ENCODE peak calls at places on chromosomes 4 and X, in four cellular contexts. One of them, this sample, is unnamed.

GRCh38 chr4:121594796-121595526 is 101.8 kb downstream of the ANXA5 start:
- DNase-seq in K562: no peak
- DNase-seq in HepG2: no peak
- DNase-seq in GM12878: no peak
- DNase-seq in this sample: no peak

GRCh38 chr4:85243857-85244256 is 231.1 kb upstream of the ARHGAP24 start:
- DNase-seq in K562: no peak
- DNase-seq in HepG2: no peak
- DNase-seq in GM12878: no peak
- DNase-seq in this sample: no peak

GRCh38 chrX:110204986-110205385 is 112.9 kb downstream of the AMMECR1 start:
- DNase-seq in K562: no peak
- DNase-seq in HepG2: no peak
- DNase-seq in GM12878: no peak
- DNase-seq in this sample: no peak

GRCh38 chrX:71923516-71923915 is 12.9 kb downstream of the NHSL2 start:
- DNase-seq in K562: no peak
- DNase-seq in HepG2: no peak
- DNase-seq in GM12878: no peak
- DNase-seq in this sample: no peak

GRCh38 chrX:72305286-72306084 is at the start of gene CITED1:
- DNase-seq in K562: peak
- DNase-seq in HepG2: no peak
- DNase-seq in GM12878: no peak
- DNase-seq in this sample: peak

GRCh38 chrX:24423960-24424359 is 41.1 kb upstream of the PDK3 start:
- DNase-seq in K562: no peak
- DNase-seq in HepG2: peak
- DNase-seq in GM12878: no peak
- DNase-seq in this sample: no peak

GRCh38 chr4:172998527-172999469 is 169.8 kb upstream of the GALNT7 start:
- DNase-seq in K562: peak
- DNase-seq in HepG2: no peak
- DNase-seq in GM12878: no peak
- DNase-seq in this sample: no peak

GRCh38 chr4:14087459-14087858 is 459.9 kb upstream of the BOD1L1 start:
- DNase-seq in K562: no peak
- DNase-seq in HepG2: no peak
- DNase-seq in GM12878: peak
- DNase-seq in this sample: no peak

GRCh38 chr4:89712141-89712540 is 124.8 kb downstream of the SNCA start:
- DNase-seq in K562: no peak
- DNase-seq in HepG2: no peak
- DNase-seq in GM12878: no peak
- DNase-seq in this sample: no peak

GRCh38 chr4:26051278-26051677 is 137.3 kb downstream of the SMIM20 start:
- DNase-seq in K562: no peak
- DNase-seq in HepG2: no peak
- DNase-seq in GM12878: no peak
- DNase-seq in this sample: no peak

GRCh38 chrX:96721398-96721797 is 36.8 kb downstream of the DIAPH2 start:
- DNase-seq in K562: no peak
- DNase-seq in HepG2: peak
- DNase-seq in GM12878: peak
- DNase-seq in this sample: no peak

GRCh38 chrX:56788717-56789122 is 59.7 kb downstream of the NBDY start:
- DNase-seq in K562: peak
- DNase-seq in HepG2: peak
- DNase-seq in GM12878: no peak
- DNase-seq in this sample: no peak

GRCh38 chrX:100720301-100720700 is 11.6 kb downstream of the SYTL4 start:
- DNase-seq in K562: no peak
- DNase-seq in HepG2: no peak
- DNase-seq in GM12878: no peak
- DNase-seq in this sample: no peak

GRCh38 chr4:186144596-186145569 is 40.4 kb downstream of the FAM149A start:
- DNase-seq in K562: no peak
- DNase-seq in HepG2: no peak
- DNase-seq in GM12878: no peak
- DNase-seq in this sample: peak

GRCh38 chr4:82415922-82416365 is 14.3 kb downstream of the HNRNPDL start:
- DNase-seq in K562: no peak
- DNase-seq in HepG2: no peak
- DNase-seq in GM12878: no peak
- DNase-seq in this sample: peak

GRCh38 chr4:76197971-76198410 is 15.6 kb downstream of the SCARB2 start:
- DNase-seq in K562: no peak
- DNase-seq in HepG2: no peak
- DNase-seq in GM12878: no peak
- DNase-seq in this sample: no peak

GRCh38 chrX:107714196-107714811 is 61.3 kb downstream of the TSC22D3 start:
- DNase-seq in K562: no peak
- DNase-seq in HepG2: no peak
- DNase-seq in GM12878: no peak
- DNase-seq in this sample: no peak

GRCh38 chrX:52839137-52839536 is 28.1 kb downstream of the XAGE5 start:
- DNase-seq in K562: no peak
- DNase-seq in HepG2: no peak
- DNase-seq in GM12878: no peak
- DNase-seq in this sample: no peak

GRCh38 chrX:143757375-143757774 is 36.8 kb upstream of the SPANXN2 start:
- DNase-seq in K562: no peak
- DNase-seq in HepG2: no peak
- DNase-seq in GM12878: no peak
- DNase-seq in this sample: no peak

GRCh38 chrX:142186103-142186502 is 19.0 kb downstream of the MAGEC2 start:
- DNase-seq in K562: no peak
- DNase-seq in HepG2: no peak
- DNase-seq in GM12878: no peak
- DNase-seq in this sample: no peak

GRCh38 chrX:48798318-48798717 is 3.5 kb upstream of the HDAC6 start:
- DNase-seq in K562: no peak
- DNase-seq in HepG2: no peak
- DNase-seq in GM12878: no peak
- DNase-seq in this sample: no peak

GRCh38 chrX:153631346-153631745 is 15.7 kb upstream of the DUSP9 start:
- DNase-seq in K562: no peak
- DNase-seq in HepG2: no peak
- DNase-seq in GM12878: no peak
- DNase-seq in this sample: no peak

GRCh38 chr4:140305053-140305452 is 68.4 kb upstream of the SCOC start:
- DNase-seq in K562: no peak
- DNase-seq in HepG2: no peak
- DNase-seq in GM12878: no peak
- DNase-seq in this sample: no peak

GRCh38 chr4:140312101-140312500 is 61.3 kb upstream of the SCOC start:
- DNase-seq in K562: no peak
- DNase-seq in HepG2: no peak
- DNase-seq in GM12878: no peak
- DNase-seq in this sample: no peak

GRCh38 chr4:140315032-140315826 is 58.2 kb upstream of the SCOC start:
- DNase-seq in K562: no peak
- DNase-seq in HepG2: no peak
- DNase-seq in GM12878: no peak
- DNase-seq in this sample: no peak

GRCh38 chr4:140308366-140309123 is 64.9 kb upstream of the SCOC start:
- DNase-seq in K562: no peak
- DNase-seq in HepG2: no peak
- DNase-seq in GM12878: no peak
- DNase-seq in this sample: no peak

GRCh38 chr4:140309124-140309870 is 64.1 kb upstream of the SCOC start:
- DNase-seq in K562: no peak
- DNase-seq in HepG2: no peak
- DNase-seq in GM12878: no peak
- DNase-seq in this sample: peak
- TF ChIP-seq CREM in K562: no peak
- TF ChIP-seq CREM in HepG2: no peak
- TF ChIP-seq CREM in GM12878: no peak
- TF ChIP-seq CREM in this sample: no peak

GRCh38 chr4:159010563-159011260 is 92.2 kb upstream of the RAPGEF2 start:
- DNase-seq in K562: no peak
- DNase-seq in HepG2: peak
- DNase-seq in GM12878: no peak
- DNase-seq in this sample: no peak
- TF ChIP-seq CREM in K562: no peak
- TF ChIP-seq CREM in HepG2: no peak
- TF ChIP-seq CREM in GM12878: no peak
- TF ChIP-seq CREM in this sample: no peak

DNA sequence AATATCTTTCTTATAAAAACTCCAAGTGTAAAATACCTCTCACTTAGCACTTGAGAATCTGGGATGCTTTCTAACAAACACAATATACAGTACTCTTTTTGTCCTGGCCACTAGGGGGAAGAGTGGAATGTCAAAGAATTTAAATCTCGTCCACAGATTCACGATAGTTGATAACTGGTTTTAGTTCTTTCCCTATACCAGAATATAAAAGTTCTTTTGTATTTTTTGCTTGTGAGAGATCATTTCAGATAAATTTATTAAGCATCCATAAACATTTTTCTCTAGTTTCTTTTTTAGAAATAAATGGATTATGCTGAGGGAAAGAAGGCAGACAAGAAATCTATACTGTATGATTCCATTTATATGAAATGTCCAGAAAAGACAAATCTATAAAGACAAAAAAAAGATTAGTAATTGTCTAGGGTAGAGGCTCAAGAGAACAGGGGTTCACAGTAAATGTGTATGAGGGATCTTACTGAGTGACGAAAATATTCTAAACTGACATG is 50.4 kb downstream of the MGARP start:
- DNase-seq in K562: peak
- DNase-seq in HepG2: peak
- DNase-seq in GM12878: no peak
- DNase-seq in this sample: no peak
- TF ChIP-seq CREM in K562: no peak
- TF ChIP-seq CREM in HepG2: no peak
- TF ChIP-seq CREM in GM12878: no peak
- TF ChIP-seq CREM in this sample: no peak

DNA sequence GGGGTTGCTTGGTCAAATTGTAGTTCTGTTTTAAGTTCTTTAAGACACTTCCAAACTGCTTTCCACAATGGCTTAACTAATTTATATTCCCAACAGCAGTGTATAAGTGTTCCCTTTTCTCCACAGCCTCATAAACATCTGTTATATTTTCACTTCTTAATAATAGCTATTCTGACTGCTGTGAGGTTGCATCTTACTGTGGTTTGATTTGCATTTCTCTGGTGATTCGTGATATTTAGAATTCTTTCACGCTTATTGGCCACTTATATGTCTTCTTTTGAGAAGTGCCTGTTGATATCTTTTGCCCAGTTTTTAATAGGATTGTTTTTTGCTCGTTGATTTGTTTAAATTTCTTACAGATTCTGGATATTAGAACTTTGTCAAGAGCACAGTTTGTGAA is 278.6 kb upstream of the ITM2A start:
- DNase-seq in K562: no peak
- DNase-seq in HepG2: no peak
- DNase-seq in GM12878: no peak
- DNase-seq in this sample: no peak
- TF ChIP-seq CREM in K562: no peak
- TF ChIP-seq CREM in HepG2: no peak
- TF ChIP-seq CREM in GM12878: no peak
- TF ChIP-seq CREM in this sample: no peak

DNA sequence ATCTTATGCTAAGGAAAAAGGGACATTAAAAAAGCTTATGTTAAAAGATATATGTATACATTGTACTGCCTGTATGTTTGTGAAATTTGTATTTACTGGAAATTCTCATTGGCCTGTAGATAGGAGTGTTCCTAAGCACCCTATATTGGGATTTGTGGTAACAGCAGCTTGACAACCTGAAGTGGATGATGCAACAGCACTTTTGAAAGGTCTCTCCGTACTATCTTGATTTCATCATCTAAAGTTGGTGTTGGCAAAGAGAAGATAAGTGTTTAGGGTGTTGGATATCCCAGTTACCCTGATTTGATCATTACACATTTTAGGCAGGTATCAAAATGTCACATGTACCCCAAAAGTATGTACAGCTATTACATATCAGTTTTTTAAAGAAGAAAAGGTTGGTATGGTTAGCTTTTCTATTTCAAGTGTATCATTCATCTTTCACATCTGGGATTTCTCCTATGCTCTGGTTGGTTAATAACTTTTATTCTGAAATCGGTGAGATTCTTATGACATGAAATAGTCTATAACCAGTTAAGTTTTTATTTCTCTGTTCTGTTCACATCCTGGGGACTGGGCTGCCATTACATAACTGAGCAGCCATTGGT is 10.3 kb downstream of the HADH start:
- DNase-seq in K562: no peak
- DNase-seq in HepG2: no peak
- DNase-seq in GM12878: no peak
- DNase-seq in this sample: no peak
- TF ChIP-seq CREM in K562: no peak
- TF ChIP-seq CREM in HepG2: no peak
- TF ChIP-seq CREM in GM12878: no peak
- TF ChIP-seq CREM in this sample: no peak

GRCh38 chr4:7800996-7801395 is 138.7 kb downstream of the AFAP1 start:
- DNase-seq in K562: no peak
- DNase-seq in HepG2: no peak
- DNase-seq in GM12878: no peak
- DNase-seq in this sample: no peak

GRCh38 chr4:7803992-7804758 is 135.5 kb downstream of the AFAP1 start:
- DNase-seq in K562: peak
- DNase-seq in HepG2: peak
- DNase-seq in GM12878: no peak
- DNase-seq in this sample: peak

GRCh38 chr4:7803371-7803770 is 136.3 kb downstream of the AFAP1 start:
- DNase-seq in K562: no peak
- DNase-seq in HepG2: no peak
- DNase-seq in GM12878: no peak
- DNase-seq in this sample: no peak

GRCh38 chr4:7800410-7800809 is 139.3 kb downstream of the AFAP1 start:
- DNase-seq in K562: no peak
- DNase-seq in HepG2: no peak
- DNase-seq in GM12878: no peak
- DNase-seq in this sample: no peak

DNA sequence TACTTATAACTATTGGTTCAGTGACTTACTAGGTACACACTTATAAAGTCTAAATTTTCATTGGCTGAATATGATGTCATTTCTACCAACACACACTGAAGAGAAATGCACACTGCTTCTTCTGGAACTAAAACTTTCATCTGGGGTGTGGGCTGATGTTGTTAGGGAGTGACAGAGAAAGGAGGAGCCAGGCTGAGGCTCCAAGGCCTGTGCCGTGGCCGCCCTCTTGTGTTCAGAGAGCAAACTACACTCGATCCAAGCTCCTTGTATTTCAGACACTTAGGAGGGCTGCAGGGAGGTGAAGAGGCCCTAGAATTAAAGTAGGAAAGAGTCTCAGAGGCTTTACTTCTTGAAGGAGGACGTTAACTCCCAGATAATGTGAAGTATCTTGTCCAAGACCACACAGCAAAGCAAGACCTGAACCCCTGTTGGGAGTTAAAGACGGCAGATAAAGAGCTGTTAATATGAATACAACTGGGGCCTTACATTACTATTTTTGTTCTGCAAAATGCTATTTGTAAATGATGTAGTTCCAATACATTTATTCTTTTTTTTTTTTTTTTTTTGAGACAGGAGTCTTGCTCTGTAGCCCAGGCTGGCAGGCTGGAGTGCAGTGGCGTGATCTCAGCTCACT is 137.5 kb downstream of the AFAP1 start:
- DNase-seq in K562: peak
- DNase-seq in HepG2: peak
- DNase-seq in GM12878: no peak
- DNase-seq in this sample: peak
- TF ChIP-seq CREM in K562: no peak
- TF ChIP-seq CREM in HepG2: no peak
- TF ChIP-seq CREM in GM12878: no peak
- TF ChIP-seq CREM in this sample: no peak

GRCh38 chr4:114384629-114385028 is 214.0 kb upstream of the UGT8 start:
- DNase-seq in K562: no peak
- DNase-seq in HepG2: peak
- DNase-seq in GM12878: no peak
- DNase-seq in this sample: no peak
- TF ChIP-seq CREM in K562: no peak
- TF ChIP-seq CREM in HepG2: no peak
- TF ChIP-seq CREM in GM12878: no peak
- TF ChIP-seq CREM in this sample: no peak

This sample was measured in WTC11.